ENCODE peak calls at places on chromosomes 11 and 22, in eight cellular contexts. X is endothelial cell; C is activated T-helper 1 cell treated with anti-CD3 and anti-CD28 coated beads, Interleukin-12 subunit alpha, Interleukin-12 subunit beta, Interleukin-2, Interleukin-4 antibody, amounts not matched to agents 30 ng/mL and 10 ng/mL and 1 ng/mL, durations not matched to agents 14 hours and 24 hours and 36 hours; S is COR-L47; H is fibroblast of mammary gland; J is NCI-H774; O is transverse colon; F is hypothalamus. E is an unnamed sample.

GRCh38 chr11:109708184-109708583 is 286.2 kb downstream of the C11orf87 start:
- DNase-seq in H (no peak), X (no peak), O (no peak), S (no peak), C (no peak), F (no peak), J (no peak), E (no peak)

GRCh38 chr22:44263547-44263946 is 49.2 kb downstream of the SHISAL1 start:
- DNase-seq in F (no peak), O (no peak), H (no peak), X (no peak), J (no peak), C (no peak), S (no peak), E (peak; percentile 5)

GRCh38 chr11:114774599-114775365 is 96.5 kb downstream of the NXPE2 start:
- DNase-seq in F (peak; percentile 71), X (peak; percentile 82), H (no peak), J (peak; percentile 67), O (peak; percentile 58), C (no peak), S (peak; percentile 67), E (peak; percentile 33)

GRCh38 chr11:125188021-125188420 is 23.5 kb downstream of the PKNOX2 start:
- DNase-seq in H (no peak), C (no peak), F (no peak), O (no peak), J (no peak), X (no peak), S (no peak), E (no peak)

GRCh38 chr22:38462960-38463784 is 4.7 kb upstream of the KDELR3 start:
- DNase-seq in H (no peak), C (no peak), X (peak; percentile 69), F (no peak), S (no peak), J (no peak), O (no peak), E (no peak)

GRCh38 chr11:133936551-133936950 is 20.2 kb downstream of the IGSF9B start:
- DNase-seq in J (no peak), C (no peak), S (no peak), X (no peak), F (no peak), H (no peak), O (no peak), E (no peak)

GRCh38 chr11:12125609-12126149 is 15.3 kb downstream of the MICAL2 start:
- DNase-seq in J (no peak), S (no peak), O (no peak), H (peak; percentile 58), C (no peak), F (no peak), X (no peak), E (no peak)

GRCh38 chr11:9004310-9004945 is 627 bp upstream of the NRIP3 start:
- DNase-seq in J (no peak), X (peak; percentile 22), H (no peak), S (peak; percentile 23), C (no peak), F (no peak), O (peak; percentile 23), E (no peak)

GRCh38 chr11:94866936-94867795 is 99.0 kb downstream of the AMOTL1 start:
- DNase-seq in F (no peak), O (no peak), S (no peak), X (no peak), J (no peak), H (no peak), C (no peak), E (no peak)

GRCh38 chr11:57566035-57566504 is 1.4 kb downstream of the UBE2L6 start:
- DNase-seq in O (peak; percentile 57), F (peak; percentile 62), C (peak; percentile 40), J (no peak), X (no peak), H (peak; percentile 58), S (no peak), E (peak; percentile 45)

GRCh38 chr11:64876226-64876750 is 2.1 kb downstream of the EHD1 start:
- DNase-seq in J (no peak), S (no peak), F (peak; percentile 65), C (peak; percentile 24), X (no peak), O (no peak), H (no peak), E (no peak)

E was measured in left colon.